ENCODE peak calls at places on chromosome 10, in nine cellular contexts. K, L, X, W, P, A, Y, R and I are unnamed samples.

GRCh38 chr10:114855776-114856543 is 34.4 kb downstream of the FHIP2A start:
- DNase-seq in K (no peak), L (peak; percentile 73), X (no peak), W (no peak), P (peak; percentile 16), A (no peak), Y (no peak), R (no peak), I (no peak)

GRCh38 chr10:75530337-75530736 is 98.9 kb downstream of the LRMDA start:
- DNase-seq in K (no peak), L (peak; percentile 46), X (no peak), W (peak; percentile 99), P (peak; percentile 98), A (peak; percentile 39), Y (no peak), R (peak; percentile 34), I (no peak)

GRCh38 chr10:102226542-102226870 is 407 bp downstream of the ELOVL3 start:
- DNase-seq in K (no peak), L (no peak), X (no peak), W (no peak), P (no peak), A (no peak), Y (no peak), R (no peak), I (no peak)

GRCh38 chr10:113108180-113108835 is 158.3 kb downstream of the TCF7L2 start:
- DNase-seq in K (no peak), L (no peak), X (peak; percentile 43), W (no peak), P (peak; percentile 13), A (no peak), Y (no peak), R (no peak), I (no peak)

GRCh38 chr10:16809074-16809718 is 8.0 kb downstream of the RSU1 start:
- DNase-seq in K (peak; percentile 49), L (peak; percentile 65), X (peak; percentile 58), W (no peak), P (peak; percentile 25), A (peak; percentile 28), Y (peak; percentile 56), R (no peak), I (no peak)

GRCh38 chr10:34960983-34961382 is 129.2 kb downstream of the CUL2 start:
- DNase-seq in K (no peak), L (peak; percentile 34), X (no peak), W (no peak), P (peak; percentile 66), A (no peak), Y (no peak), R (no peak), I (no peak)

GRCh38 chr10:80468002-80468401 is 13.9 kb downstream of the TSPAN14 start:
- DNase-seq in K (no peak), L (peak; percentile 50), X (no peak), W (no peak), P (no peak), A (peak; percentile 76), Y (peak; percentile 72), R (no peak), I (no peak)

GRCh38 chr10:64682043-64682442 is 1160.8 kb downstream of the REEP3 start:
- DNase-seq in K (peak; percentile 24), L (peak; percentile 14), X (no peak), W (peak; percentile 31), P (peak; percentile 45), A (no peak), Y (no peak), R (no peak), I (no peak)

DNA sequence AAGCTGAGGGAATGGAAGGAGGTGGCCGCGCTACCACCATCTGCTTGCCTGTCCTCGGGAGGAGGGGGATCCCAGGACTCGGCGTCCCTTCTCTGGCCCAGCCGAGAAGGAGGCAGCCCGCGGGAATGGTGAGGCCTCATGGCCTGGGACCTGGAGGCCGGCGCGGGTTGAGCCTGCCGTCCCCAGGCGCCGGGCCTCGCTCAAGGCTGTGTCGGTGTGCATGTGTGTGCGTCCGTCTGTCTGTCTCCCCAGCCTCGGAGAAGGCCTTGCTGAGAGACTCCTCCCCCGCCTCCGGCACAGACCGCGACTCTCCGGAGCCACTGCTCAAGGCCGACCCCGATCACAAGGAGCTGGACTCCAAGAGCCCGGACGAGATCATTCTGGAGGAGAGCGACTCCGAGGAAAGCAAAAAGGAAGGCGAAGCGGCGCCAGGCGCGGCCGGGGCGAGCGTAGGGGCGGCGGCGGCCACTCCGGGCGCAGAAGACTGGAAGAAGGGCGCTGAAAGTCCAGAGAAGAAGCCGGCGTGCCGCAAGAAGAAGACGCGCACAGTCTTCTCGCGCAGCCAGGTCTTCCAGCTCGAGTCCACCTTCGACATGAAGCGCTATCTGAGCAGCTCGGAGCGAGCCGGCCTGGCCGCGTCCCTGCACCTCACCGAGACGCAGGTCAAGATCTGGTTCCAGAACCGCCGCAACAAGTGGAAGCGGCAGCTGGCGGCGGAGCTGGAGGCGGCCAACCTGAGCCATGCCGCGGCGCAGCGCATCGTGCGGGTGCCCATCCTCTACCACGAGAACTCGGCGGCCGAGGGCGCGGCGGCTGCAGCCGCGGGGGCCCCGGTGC is 1.3 kb downstream of the HMX3 start:
- DNase-seq in K (no peak), L (peak; percentile 45), X (no peak), W (no peak), P (no peak), A (no peak), Y (no peak), R (no peak), I (no peak)
- H3K4me3 ChIP-seq in K (no peak overlapping the region), L (no peak overlapping the region), X (peak overlapping the region; percentile 26), W (no peak overlapping the region), P (peak overlapping the region; percentile 56), A (no peak overlapping the region), Y (peak overlapping the region; percentile 55), R (peak overlapping the region; percentile 58), I (peak overlapping the region; percentile 3)

GRCh38 chr10:48598243-48598935 is 6.5 kb downstream of the ARHGAP22 start:
- DNase-seq in K (no peak), L (no peak), X (no peak), W (no peak), P (no peak), A (no peak), Y (peak; percentile 28), R (no peak), I (no peak)
- H3K4me3 ChIP-seq in K (no peak overlapping the region), L (no peak overlapping the region), X (no peak overlapping the region), W (no peak overlapping the region), P (no peak overlapping the region), A (no peak overlapping the region), Y (no peak overlapping the region), R (no peak overlapping the region), I (no peak overlapping the region)

GRCh38 chr10:72335394-72336258 is 19.1 kb downstream of the DNAJB12 start:
- DNase-seq in K (peak; percentile 11), L (peak; percentile 83), X (no peak), W (no peak), P (no peak), A (peak; percentile 67), Y (peak; percentile 70), R (no peak), I (peak; percentile 53)
- H3K4me3 ChIP-seq in K (no peak overlapping the region), L (peak overlapping the region; percentile 30), X (no peak overlapping the region), W (no peak overlapping the region), P (no peak overlapping the region), A (no peak overlapping the region), Y (no peak overlapping the region), R (no peak overlapping the region), I (no peak overlapping the region)

GRCh38 chr10:131739201-131739600 is 161.6 kb upstream of the PPP2R2D start:
- DNase-seq in K (peak; percentile 1), L (no peak), X (no peak), W (no peak), P (no peak), A (no peak), Y (no peak), R (no peak), I (no peak)

GRCh38 chr10:131745591-131745990 is 155.2 kb upstream of the PPP2R2D start:
- DNase-seq in K (no peak), L (no peak), X (no peak), W (no peak), P (no peak), A (no peak), Y (no peak), R (no peak), I (no peak)

GRCh38 chr10:131743190-131744151 is 157.3 kb upstream of the PPP2R2D start:
- DNase-seq in K (peak; percentile 46), L (no peak), X (no peak), W (no peak), P (no peak), A (no peak), Y (no peak), R (no peak), I (no peak)

GRCh38 chr10:131744356-131744755 is 156.5 kb upstream of the PPP2R2D start:
- DNase-seq in K (no peak), L (no peak), X (no peak), W (no peak), P (no peak), A (no peak), Y (no peak), R (no peak), I (no peak)

GRCh38 chr10:131742371-131743000 is 158.3 kb upstream of the PPP2R2D start:
- DNase-seq in K (no peak), L (no peak), X (no peak), W (no peak), P (no peak), A (no peak), Y (no peak), R (no peak), I (no peak)
- H3K4me3 ChIP-seq in K (no peak overlapping the region), L (no peak overlapping the region), X (no peak overlapping the region), W (no peak overlapping the region), P (no peak overlapping the region), A (no peak overlapping the region), Y (no peak overlapping the region), R (no peak overlapping the region), I (no peak overlapping the region)